ENCODE peak calls at places on chromosomes 5 and 9, in six cellular contexts. X, U, W, B, G and O are unnamed samples.

GRCh38 chr5:176596689-176597416 is 13.1 kb downstream of the GPRIN1 start:
- DNase-seq in X (no peak), U (peak; percentile 78), W (no peak), B (no peak), G (no peak), O (no peak)

GRCh38 chr5:8749556-8749955 is 796.3 kb downstream of the SEMA5A start:
- DNase-seq in X (no peak), U (no peak), W (no peak), B (no peak), G (no peak), O (no peak)

GRCh38 chr5:173644700-173645436 is 28.4 kb upstream of the BOD1 start:
- DNase-seq in X (no peak), U (no peak), W (no peak), B (no peak), G (no peak), O (no peak)

GRCh38 chr5:154459015-154459414 is 13.2 kb downstream of the SAP30L start:
- DNase-seq in X (no peak), U (no peak), W (no peak), B (no peak), G (no peak), O (no peak)

GRCh38 chr9:95264954-95265615 is 52.4 kb downstream of the FANCC start:
- DNase-seq in X (no peak), U (no peak), W (no peak), B (no peak), G (no peak), O (no peak)

GRCh38 chr5:180830253-180831138 is 27.9 kb upstream of the MGAT1 start:
- DNase-seq in X (peak; percentile 77), U (peak; percentile 83), W (no peak), B (no peak), G (no peak), O (no peak)

GRCh38 chr5:139979518-139979917 is 63.6 kb downstream of the NRG2 start:
- DNase-seq in X (no peak), U (no peak), W (no peak), B (no peak), G (no peak), O (no peak)

GRCh38 chr5:926416-927171 is 33.9 kb downstream of the TRIP13 start:
- DNase-seq in X (peak; percentile 51), U (peak; percentile 72), W (no peak), B (no peak), G (no peak), O (no peak)

GRCh38 chr5:760363-761205 is 23.9 kb downstream of the ZDHHC11B start:
- DNase-seq in X (no peak), U (no peak), W (no peak), B (no peak), G (no peak), O (no peak)

GRCh38 chr9:135214706-135215105 is 127.2 kb downstream of the OLFM1 start:
- DNase-seq in X (no peak), U (no peak), W (no peak), B (no peak), G (no peak), O (no peak)

GRCh38 chr5:111960466-111961215 is 203.6 kb upstream of the NREP start:
- DNase-seq in X (no peak), U (no peak), W (no peak), B (no peak), G (no peak), O (no peak)

GRCh38 chr9:93648836-93649235 is 72.5 kb downstream of the PHF2 start:
- DNase-seq in X (no peak), U (no peak), W (no peak), B (no peak), G (no peak), O (no peak)

GRCh38 chr5:150166193-150167162 is at the start of gene CDX1:
- DNase-seq in X (no peak), U (no peak), W (no peak), B (no peak), G (no peak), O (no peak)

GRCh38 chr9:94782367-94783120 is 56.0 kb downstream of the AOPEP start:
- DNase-seq in X (no peak), U (no peak), W (no peak), B (no peak), G (no peak), O (no peak)

GRCh38 chr5:107463731-107464130 is 207.0 kb downstream of the EFNA5 start:
- DNase-seq in X (no peak), U (no peak), W (no peak), B (no peak), G (no peak), O (no peak)

GRCh38 chr5:137114529-137114928 is 384.6 kb downstream of the SPOCK1 start:
- DNase-seq in X (no peak), U (no peak), W (no peak), B (no peak), G (no peak), O (no peak)

GRCh38 chr9:108543251-108543768 is 312.5 kb downstream of the ACTL7B start:
- DNase-seq in X (no peak), U (no peak), W (no peak), B (no peak), G (no peak), O (peak; percentile 74)

GRCh38 chr5:141362719-141363118 is 1.2 kb upstream of the PCDHGA5 start:
- DNase-seq in X (no peak), U (no peak), W (no peak), B (no peak), G (no peak), O (no peak)

GRCh38 chr5:141363952-141364660 is at the start of gene PCDHGA5:
- DNase-seq in X (no peak), U (no peak), W (no peak), B (no peak), G (no peak), O (no peak)

GRCh38 chr5:141356950-141357349 is 2.1 kb downstream of the PCDHGA4 start:
- DNase-seq in X (no peak), U (no peak), W (no peak), B (no peak), G (no peak), O (no peak)

GRCh38 chr5:141359790-141360426 is at the start of gene PCDHGB2:
- DNase-seq in X (no peak), U (no peak), W (peak; percentile 48), B (peak; percentile 40), G (no peak), O (no peak)

GRCh38 chr5:141360685-141361084 is 891 bp downstream of the PCDHGB2 start:
- DNase-seq in X (no peak), U (no peak), W (no peak), B (no peak), G (no peak), O (no peak)
- H3K9me3 ChIP-seq in X (no peaks in the 10 kb centered on the region), U (peaks cover 43% of the 10 kb centered on the region), W (peaks cover 51% of the 10 kb centered on the region), B (peaks cover 6% of the 10 kb centered on the region), G (peaks cover 7% of the 10 kb centered on the region), O (peaks cover 45% of the 10 kb centered on the region)

GRCh38 chr5:138180183-138180782 is 1.4 kb downstream of the KIF20A start:
- DNase-seq in X (peak; percentile 45), U (no peak), W (peak; percentile 73), B (peak; percentile 52), G (peak; percentile 62), O (no peak)

GRCh38 chr5:138178516-138179276 is at the start of the genes BRD8 and KIF20A:
- DNase-seq in X (peak; percentile 86), U (peak; percentile 90), W (peak; percentile 96), B (peak; percentile 94), G (peak; percentile 92), O (peak; percentile 85)

GRCh38 chr5:138179277-138179857 is 455 bp downstream of the KIF20A start:
- DNase-seq in X (no peak), U (peak; percentile 53), W (peak; percentile 8), B (no peak), G (no peak), O (no peak)

GRCh38 chr5:138180841-138181240 is 1.9 kb downstream of the KIF20A start:
- DNase-seq in X (no peak), U (no peak), W (no peak), B (no peak), G (no peak), O (no peak)

GRCh38 chr5:138177936-138178515 is 404 bp downstream of the BRD8 start:
- DNase-seq in X (peak; percentile 67), U (no peak), W (peak; percentile 23), B (no peak), G (no peak), O (no peak)
- TF ChIP-seq YY1 in X (no peak), U (no peak), W (no peak), B (no peak), G (no peak), O (no peak)

GRCh38 chr5:124736814-124737186 is 9.6 kb downstream of the ZNF608 start:
- DNase-seq in X (no peak), U (no peak), W (no peak), B (no peak), G (no peak), O (no peak)

GRCh38 chr5:124734574-124735168 is 11.8 kb downstream of the ZNF608 start:
- DNase-seq in X (no peak), U (no peak), W (no peak), B (no peak), G (no peak), O (no peak)

GRCh38 chr5:124737651-124738050 is 8.8 kb downstream of the ZNF608 start:
- DNase-seq in X (no peak), U (no peak), W (no peak), B (no peak), G (no peak), O (no peak)

GRCh38 chr5:124735169-124735858 is 11.1 kb downstream of the ZNF608 start:
- DNase-seq in X (peak; percentile 31), U (peak; percentile 76), W (no peak), B (no peak), G (no peak), O (no peak)

DNA sequence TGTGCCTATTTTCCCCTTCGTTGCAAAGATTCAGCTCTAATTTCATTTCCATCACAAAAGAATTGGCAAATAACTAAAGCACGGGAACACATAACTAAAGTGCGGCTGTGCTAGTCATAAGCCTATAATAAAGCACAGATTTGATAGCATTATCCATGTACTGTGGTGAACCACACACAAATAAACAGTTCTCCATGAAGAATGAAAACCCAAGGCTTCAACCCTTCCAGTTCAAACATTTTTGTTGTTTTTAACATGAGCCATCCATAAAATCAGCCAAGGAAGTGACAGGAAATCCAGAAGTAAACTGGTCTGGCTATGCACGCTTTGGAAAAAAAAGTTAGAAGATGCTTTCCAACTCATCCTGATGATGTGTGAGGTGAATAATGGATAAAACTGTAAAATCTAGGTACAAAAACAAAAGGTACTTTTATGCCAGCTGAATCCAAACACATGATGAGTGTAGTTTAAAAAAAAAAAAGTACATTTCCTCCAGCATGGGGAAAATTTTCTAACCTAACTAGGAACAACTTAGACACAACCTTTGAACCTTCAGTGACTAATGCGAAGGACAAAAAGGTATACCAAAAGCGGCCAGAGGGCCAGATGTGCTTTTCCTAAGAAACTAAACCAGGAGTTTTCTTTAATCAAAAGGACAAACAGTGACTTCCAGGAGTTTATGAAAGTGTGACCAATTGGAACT is 10.2 kb downstream of the ZNF608 start:
- DNase-seq in X (no peak), U (no peak), W (no peak), B (no peak), G (no peak), O (no peak)
- TF ChIP-seq ZNF274 in X (no peak), U (no peak), W (no peak), B (no peak), G (no peak), O (no peak)

DNA sequence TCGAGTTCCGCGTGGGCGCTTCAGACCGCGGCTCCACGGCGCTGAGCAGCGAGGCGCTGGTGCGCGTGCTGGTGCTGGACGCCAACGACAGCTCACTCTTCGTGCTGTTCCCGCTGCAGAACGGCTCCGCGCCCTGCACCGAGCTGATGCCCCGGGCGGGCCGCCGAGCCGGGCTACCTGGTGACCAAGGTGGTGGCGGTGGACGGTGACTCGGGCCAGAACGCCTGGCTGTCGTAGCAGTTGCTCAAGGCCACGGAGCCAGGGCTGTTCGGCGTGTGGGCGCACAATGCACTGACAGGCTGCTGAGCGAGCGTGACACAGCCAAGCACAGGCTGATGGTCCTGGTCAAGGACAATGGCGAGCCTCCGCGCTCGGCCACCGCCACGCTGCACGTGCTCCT is 3.7 kb upstream of the PCDHB15 start:
- DNase-seq in X (no peak), U (no peak), W (no peak), B (no peak), G (no peak), O (no peak)
- H3K9me3 ChIP-seq in X (no peaks in the 10 kb centered on the region), U (peaks cover 5% of the 10 kb centered on the region), W (peaks cover 67% of the 10 kb centered on the region), B (no peaks in the 10 kb centered on the region), G (peaks cover 3% of the 10 kb centered on the region), O (peaks cover 7% of the 10 kb centered on the region)